ENCODE peak calls at places on chromosomes 11 and 22, in ten cellular contexts. One of them, this sample, is unnamed.

GRCh38 chr22:32862083-32862482 is 60.6 kb downstream of the TIMP3 start:
- DNase-seq in endothelial cell: no peak
- DNase-seq in AG09309: no peak
- DNase-seq in gastrocnemius medialis: no peak
- DNase-seq in fibroblast of villous mesenchyme: peak
- DNase-seq in kidney epithelial cell: no peak
- DNase-seq in A549: no peak
- DNase-seq in psoas muscle: no peak
- DNase-seq in HFFc6: no peak
- DNase-seq in stomach: no peak
- DNase-seq in this sample: no peak

GRCh38 chr11:73321342-73322110 is 13.4 kb downstream of the ARHGEF17 start:
- DNase-seq in psoas muscle: peak
- DNase-seq in gastrocnemius medialis: no peak
- DNase-seq in A549: no peak
- DNase-seq in endothelial cell: peak
- DNase-seq in stomach: no peak
- DNase-seq in HFFc6: peak
- DNase-seq in AG09309: no peak
- DNase-seq in kidney epithelial cell: no peak
- DNase-seq in fibroblast of villous mesenchyme: peak
- DNase-seq in this sample: no peak

GRCh38 chr11:85831050-85831449 is 20.1 kb upstream of the SYTL2 start:
- DNase-seq in AG09309: no peak
- DNase-seq in HFFc6: no peak
- DNase-seq in psoas muscle: no peak
- DNase-seq in stomach: no peak
- DNase-seq in fibroblast of villous mesenchyme: no peak
- DNase-seq in endothelial cell: no peak
- DNase-seq in gastrocnemius medialis: no peak
- DNase-seq in A549: no peak
- DNase-seq in kidney epithelial cell: no peak
- DNase-seq in this sample: no peak

GRCh38 chr11:69097263-69097662 is 48.5 kb downstream of the TPCN2 start:
- DNase-seq in psoas muscle: no peak
- DNase-seq in AG09309: no peak
- DNase-seq in fibroblast of villous mesenchyme: no peak
- DNase-seq in gastrocnemius medialis: no peak
- DNase-seq in A549: no peak
- DNase-seq in stomach: no peak
- DNase-seq in kidney epithelial cell: no peak
- DNase-seq in HFFc6: no peak
- DNase-seq in endothelial cell: peak
- DNase-seq in this sample: no peak

GRCh38 chr11:127034973-127035372 is 34.4 kb upstream of the KIRREL3 start:
- DNase-seq in kidney epithelial cell: no peak
- DNase-seq in stomach: no peak
- DNase-seq in AG09309: no peak
- DNase-seq in psoas muscle: no peak
- DNase-seq in gastrocnemius medialis: no peak
- DNase-seq in endothelial cell: no peak
- DNase-seq in fibroblast of villous mesenchyme: no peak
- DNase-seq in A549: no peak
- DNase-seq in HFFc6: no peak
- DNase-seq in this sample: no peak

GRCh38 chr11:21411114-21411513 is 741.7 kb downstream of the NELL1 start:
- DNase-seq in AG09309: no peak
- DNase-seq in endothelial cell: no peak
- DNase-seq in A549: no peak
- DNase-seq in psoas muscle: no peak
- DNase-seq in stomach: no peak
- DNase-seq in kidney epithelial cell: no peak
- DNase-seq in gastrocnemius medialis: no peak
- DNase-seq in HFFc6: no peak
- DNase-seq in fibroblast of villous mesenchyme: no peak
- DNase-seq in this sample: no peak

GRCh38 chr11:124123587-124123986 is 8.3 kb downstream of the VWA5A start:
- DNase-seq in HFFc6: no peak
- DNase-seq in kidney epithelial cell: no peak
- DNase-seq in A549: no peak
- DNase-seq in fibroblast of villous mesenchyme: no peak
- DNase-seq in AG09309: no peak
- DNase-seq in endothelial cell: no peak
- DNase-seq in gastrocnemius medialis: no peak
- DNase-seq in stomach: no peak
- DNase-seq in psoas muscle: no peak
- DNase-seq in this sample: no peak

GRCh38 chr22:43847376-43848289 is 14.7 kb downstream of the SULT4A1 start:
- DNase-seq in stomach: no peak
- DNase-seq in HFFc6: no peak
- DNase-seq in AG09309: no peak
- DNase-seq in gastrocnemius medialis: peak
- DNase-seq in endothelial cell: no peak
- DNase-seq in kidney epithelial cell: no peak
- DNase-seq in fibroblast of villous mesenchyme: no peak
- DNase-seq in psoas muscle: peak
- DNase-seq in A549: no peak
- DNase-seq in this sample: no peak

GRCh38 chr11:34468209-34468841 is 29.6 kb downstream of the CAT start:
- DNase-seq in fibroblast of villous mesenchyme: peak
- DNase-seq in AG09309: no peak
- DNase-seq in gastrocnemius medialis: no peak
- DNase-seq in stomach: peak
- DNase-seq in kidney epithelial cell: no peak
- DNase-seq in psoas muscle: no peak
- DNase-seq in endothelial cell: peak
- DNase-seq in A549: peak
- DNase-seq in HFFc6: peak
- DNase-seq in this sample: peak

GRCh38 chr22:40401532-40401931 is 31.1 kb downstream of the SGSM3 start:
- DNase-seq in HFFc6: no peak
- DNase-seq in A549: no peak
- DNase-seq in gastrocnemius medialis: no peak
- DNase-seq in fibroblast of villous mesenchyme: no peak
- DNase-seq in stomach: no peak
- DNase-seq in endothelial cell: no peak
- DNase-seq in psoas muscle: no peak
- DNase-seq in kidney epithelial cell: no peak
- DNase-seq in AG09309: no peak
- DNase-seq in this sample: peak

GRCh38 chr22:48968201-48968959 is 859.3 kb downstream of the BRD1 start:
- DNase-seq in gastrocnemius medialis: no peak
- DNase-seq in endothelial cell: peak
- DNase-seq in A549: peak
- DNase-seq in AG09309: no peak
- DNase-seq in psoas muscle: no peak
- DNase-seq in kidney epithelial cell: no peak
- DNase-seq in HFFc6: no peak
- DNase-seq in fibroblast of villous mesenchyme: no peak
- DNase-seq in stomach: peak
- DNase-seq in this sample: peak

GRCh38 chr11:109993786-109994185 is 99.4 kb upstream of the ZC3H12C start:
- DNase-seq in HFFc6: no peak
- DNase-seq in gastrocnemius medialis: no peak
- DNase-seq in stomach: no peak
- DNase-seq in A549: no peak
- DNase-seq in psoas muscle: no peak
- DNase-seq in kidney epithelial cell: no peak
- DNase-seq in fibroblast of villous mesenchyme: no peak
- DNase-seq in AG09309: peak
- DNase-seq in endothelial cell: no peak
- DNase-seq in this sample: no peak

GRCh38 chr11:111334495-111335123 is 36.3 kb downstream of the POU2AF3 start:
- DNase-seq in A549: peak
- DNase-seq in AG09309: no peak
- DNase-seq in HFFc6: no peak
- DNase-seq in stomach: peak
- DNase-seq in gastrocnemius medialis: no peak
- DNase-seq in endothelial cell: no peak
- DNase-seq in fibroblast of villous mesenchyme: no peak
- DNase-seq in kidney epithelial cell: no peak
- DNase-seq in psoas muscle: no peak
- DNase-seq in this sample: no peak

GRCh38 chr11:35682230-35683195 is 19.9 kb downstream of the TRIM44 start:
- DNase-seq in HFFc6: peak
- DNase-seq in gastrocnemius medialis: no peak
- DNase-seq in stomach: no peak
- DNase-seq in AG09309: no peak
- DNase-seq in psoas muscle: no peak
- DNase-seq in kidney epithelial cell: no peak
- DNase-seq in A549: no peak
- DNase-seq in fibroblast of villous mesenchyme: peak
- DNase-seq in endothelial cell: no peak
- DNase-seq in this sample: no peak

GRCh38 chr11:117966908-117967307 is 19.3 kb upstream of the IL10RA start:
- DNase-seq in gastrocnemius medialis: no peak
- DNase-seq in stomach: no peak
- DNase-seq in endothelial cell: no peak
- DNase-seq in kidney epithelial cell: no peak
- DNase-seq in AG09309: no peak
- DNase-seq in psoas muscle: no peak
- DNase-seq in fibroblast of villous mesenchyme: no peak
- DNase-seq in HFFc6: no peak
- DNase-seq in A549: no peak
- DNase-seq in this sample: no peak

GRCh38 chr11:64848214-64848778 is 3.8 kb upstream of the CDC42BPG start:
- DNase-seq in fibroblast of villous mesenchyme: no peak
- DNase-seq in A549: no peak
- DNase-seq in kidney epithelial cell: no peak
- DNase-seq in gastrocnemius medialis: no peak
- DNase-seq in psoas muscle: no peak
- DNase-seq in HFFc6: no peak
- DNase-seq in AG09309: no peak
- DNase-seq in endothelial cell: no peak
- DNase-seq in stomach: no peak
- DNase-seq in this sample: no peak

GRCh38 chr11:64850979-64851567 is 6.6 kb upstream of the CDC42BPG start:
- DNase-seq in HFFc6: no peak
- DNase-seq in AG09309: no peak
- DNase-seq in gastrocnemius medialis: no peak
- DNase-seq in stomach: peak
- DNase-seq in endothelial cell: no peak
- DNase-seq in A549: no peak
- DNase-seq in kidney epithelial cell: no peak
- DNase-seq in psoas muscle: no peak
- DNase-seq in fibroblast of villous mesenchyme: peak
- DNase-seq in this sample: peak

GRCh38 chr11:64849600-64850356 is 5.3 kb upstream of the CDC42BPG start:
- DNase-seq in stomach: no peak
- DNase-seq in A549: no peak
- DNase-seq in psoas muscle: peak
- DNase-seq in kidney epithelial cell: no peak
- DNase-seq in AG09309: no peak
- DNase-seq in fibroblast of villous mesenchyme: peak
- DNase-seq in endothelial cell: no peak
- DNase-seq in gastrocnemius medialis: no peak
- DNase-seq in HFFc6: no peak
- DNase-seq in this sample: no peak

GRCh38 chr11:64846998-64847666 is 2.7 kb upstream of the CDC42BPG start:
- DNase-seq in kidney epithelial cell: no peak
- DNase-seq in A549: peak
- DNase-seq in psoas muscle: peak
- DNase-seq in endothelial cell: peak
- DNase-seq in AG09309: no peak
- DNase-seq in fibroblast of villous mesenchyme: peak
- DNase-seq in gastrocnemius medialis: peak
- DNase-seq in HFFc6: peak
- DNase-seq in stomach: peak
- DNase-seq in this sample: peak

GRCh38 chr11:64848779-64849599 is 4.5 kb upstream of the CDC42BPG start:
- DNase-seq in A549: no peak
- DNase-seq in psoas muscle: no peak
- DNase-seq in stomach: peak
- DNase-seq in fibroblast of villous mesenchyme: no peak
- DNase-seq in gastrocnemius medialis: no peak
- DNase-seq in kidney epithelial cell: no peak
- DNase-seq in HFFc6: no peak
- DNase-seq in AG09309: no peak
- DNase-seq in endothelial cell: no peak
- DNase-seq in this sample: peak
- TF ChIP-seq CTCF in A549: peak
- TF ChIP-seq CTCF in psoas muscle: no peak
- TF ChIP-seq CTCF in stomach: peak
- TF ChIP-seq CTCF in fibroblast of villous mesenchyme: no peak
- TF ChIP-seq CTCF in gastrocnemius medialis: no peak
- TF ChIP-seq CTCF in kidney epithelial cell: peak
- TF ChIP-seq CTCF in HFFc6: peak
- TF ChIP-seq CTCF in AG09309: peak
- TF ChIP-seq CTCF in endothelial cell: no peak
- TF ChIP-seq CTCF in this sample: no peak

GRCh38 chr11:120431633-120432032 is 79.9 kb upstream of the GRIK4 start:
- DNase-seq in kidney epithelial cell: peak
- DNase-seq in endothelial cell: peak
- DNase-seq in AG09309: peak
- DNase-seq in psoas muscle: no peak
- DNase-seq in HFFc6: peak
- DNase-seq in fibroblast of villous mesenchyme: no peak
- DNase-seq in A549: peak
- DNase-seq in stomach: no peak
- DNase-seq in gastrocnemius medialis: peak
- DNase-seq in this sample: peak
- TF ChIP-seq CTCF in kidney epithelial cell: peak
- TF ChIP-seq CTCF in endothelial cell: no peak
- TF ChIP-seq CTCF in AG09309: peak
- TF ChIP-seq CTCF in psoas muscle: peak
- TF ChIP-seq CTCF in HFFc6: peak
- TF ChIP-seq CTCF in fibroblast of villous mesenchyme: peak
- TF ChIP-seq CTCF in A549: peak
- TF ChIP-seq CTCF in stomach: no peak
- TF ChIP-seq CTCF in gastrocnemius medialis: peak
- TF ChIP-seq CTCF in this sample: peak

DNA sequence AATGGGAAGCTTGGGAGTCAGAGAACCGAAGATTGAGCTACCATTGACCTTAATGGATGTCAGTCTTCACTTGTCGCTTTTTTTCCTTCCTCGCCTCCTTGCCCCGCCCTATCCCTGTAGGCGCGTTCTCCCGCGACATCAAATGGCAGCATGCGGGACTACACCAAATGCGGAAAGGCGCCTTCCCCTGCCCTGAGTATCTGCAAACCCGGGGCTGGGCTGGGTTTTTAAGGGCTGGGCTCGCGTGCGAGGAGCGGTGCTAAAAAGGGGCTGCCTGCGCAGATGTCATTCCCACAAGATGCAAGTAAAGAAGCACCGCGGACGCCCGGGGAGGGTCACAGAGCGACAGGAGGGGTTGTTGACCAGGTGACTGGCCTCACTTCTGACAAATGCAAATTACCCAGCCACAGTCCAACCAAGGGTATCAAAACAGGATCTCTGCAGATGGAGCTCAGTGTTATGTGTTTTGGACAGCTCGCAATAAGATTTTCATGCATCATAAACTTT is 4.7 kb upstream of the FAM111B start:
- DNase-seq in kidney epithelial cell: no peak
- DNase-seq in A549: peak
- DNase-seq in HFFc6: peak
- DNase-seq in fibroblast of villous mesenchyme: peak
- DNase-seq in psoas muscle: peak
- DNase-seq in gastrocnemius medialis: no peak
- DNase-seq in stomach: peak
- DNase-seq in AG09309: no peak
- DNase-seq in endothelial cell: peak
- DNase-seq in this sample: peak
- TF ChIP-seq CTCF in kidney epithelial cell: peak
- TF ChIP-seq CTCF in A549: peak
- TF ChIP-seq CTCF in HFFc6: peak
- TF ChIP-seq CTCF in fibroblast of villous mesenchyme: peak
- TF ChIP-seq CTCF in psoas muscle: no peak
- TF ChIP-seq CTCF in gastrocnemius medialis: no peak
- TF ChIP-seq CTCF in stomach: no peak
- TF ChIP-seq CTCF in AG09309: peak
- TF ChIP-seq CTCF in endothelial cell: no peak
- TF ChIP-seq CTCF in this sample: peak

GRCh38 chr22:17754233-17754925 is 19.9 kb downstream of the BID start:
- DNase-seq in AG09309: no peak
- DNase-seq in stomach: no peak
- DNase-seq in fibroblast of villous mesenchyme: no peak
- DNase-seq in kidney epithelial cell: no peak
- DNase-seq in psoas muscle: no peak
- DNase-seq in A549: peak
- DNase-seq in gastrocnemius medialis: no peak
- DNase-seq in HFFc6: no peak
- DNase-seq in endothelial cell: no peak
- DNase-seq in this sample: peak
- TF ChIP-seq CTCF in AG09309: peak
- TF ChIP-seq CTCF in stomach: no peak
- TF ChIP-seq CTCF in fibroblast of villous mesenchyme: peak
- TF ChIP-seq CTCF in kidney epithelial cell: peak
- TF ChIP-seq CTCF in psoas muscle: no peak
- TF ChIP-seq CTCF in A549: no peak
- TF ChIP-seq CTCF in gastrocnemius medialis: no peak
- TF ChIP-seq CTCF in HFFc6: peak
- TF ChIP-seq CTCF in endothelial cell: no peak
- TF ChIP-seq CTCF in this sample: peak